ENCODE peak calls at places on chromosome 16, in four cellular contexts. One of them, this sample, is unnamed.

GRCh38 chr16:68387301-68387700 is 61.0 kb downstream of the SMPD3 start:
- DNase-seq in colonic mucosa: peak; percentile 93
- DNase-seq in heart left ventricle: no peak
- DNase-seq in adrenal gland: no peak
- DNase-seq in this sample: no peak

GRCh38 chr16:87725596-87726235 is 40.1 kb downstream of the KLHDC4 start:
- DNase-seq in colonic mucosa: no peak
- DNase-seq in heart left ventricle: no peak
- DNase-seq in adrenal gland: no peak
- DNase-seq in this sample: peak; percentile 68

GRCh38 chr16:89864421-89864820 is 9.0 kb upstream of the TCF25 start:
- DNase-seq in colonic mucosa: no peak
- DNase-seq in heart left ventricle: no peak
- DNase-seq in adrenal gland: no peak
- DNase-seq in this sample: no peak

GRCh38 chr16:25643633-25644032 is 48.1 kb upstream of the HS3ST4 start:
- DNase-seq in colonic mucosa: no peak
- DNase-seq in heart left ventricle: no peak
- DNase-seq in adrenal gland: no peak
- DNase-seq in this sample: no peak

GRCh38 chr16:73043828-73044493 is 4.0 kb downstream of the ZFHX3 start:
- DNase-seq in colonic mucosa: no peak
- DNase-seq in heart left ventricle: no peak
- DNase-seq in adrenal gland: no peak
- DNase-seq in this sample: no peak

GRCh38 chr16:26645629-26646028 is 421.1 kb upstream of the C16orf82 start:
- DNase-seq in colonic mucosa: no peak
- DNase-seq in heart left ventricle: no peak
- DNase-seq in adrenal gland: no peak
- DNase-seq in this sample: peak; percentile 25

GRCh38 chr16:11636172-11636721 is 32.0 kb upstream of the SNN start:
- DNase-seq in colonic mucosa: peak; percentile 70
- DNase-seq in heart left ventricle: no peak
- DNase-seq in adrenal gland: no peak
- DNase-seq in this sample: no peak

GRCh38 chr16:46853713-46854443 is 22.9 kb upstream of the C16orf87 start:
- DNase-seq in colonic mucosa: peak; percentile 82
- DNase-seq in heart left ventricle: peak; percentile 77
- DNase-seq in adrenal gland: peak; percentile 75
- DNase-seq in this sample: peak; percentile 85

GRCh38 chr16:87437911-87438610 is 45.9 kb downstream of the MAP1LC3B start:
- DNase-seq in colonic mucosa: no peak
- DNase-seq in heart left ventricle: no peak
- DNase-seq in adrenal gland: no peak
- DNase-seq in this sample: peak; percentile 80

GRCh38 chr16:85107532-85107931 is 4.7 kb downstream of the CIBAR2 start:
- DNase-seq in colonic mucosa: no peak
- DNase-seq in heart left ventricle: no peak
- DNase-seq in adrenal gland: no peak
- DNase-seq in this sample: no peak

GRCh38 chr16:85104821-85105391 is 7.4 kb downstream of the CIBAR2 start:
- DNase-seq in colonic mucosa: no peak
- DNase-seq in heart left ventricle: no peak
- DNase-seq in adrenal gland: no peak
- DNase-seq in this sample: no peak

GRCh38 chr16:88939814-88940195 is 37.2 kb downstream of the CBFA2T3 start:
- DNase-seq in colonic mucosa: no peak
- DNase-seq in heart left ventricle: peak; percentile 66
- DNase-seq in adrenal gland: no peak
- DNase-seq in this sample: no peak

GRCh38 chr16:24717411-24717810 is 12.0 kb upstream of the TNRC6A start:
- DNase-seq in colonic mucosa: no peak
- DNase-seq in heart left ventricle: no peak
- DNase-seq in adrenal gland: no peak
- DNase-seq in this sample: no peak

GRCh38 chr16:63925221-63925620 is 1196.6 kb downstream of the CDH11 start:
- DNase-seq in colonic mucosa: no peak
- DNase-seq in heart left ventricle: no peak
- DNase-seq in adrenal gland: no peak
- DNase-seq in this sample: no peak

GRCh38 chr16:63922563-63922962 is 1199.3 kb downstream of the CDH11 start:
- DNase-seq in colonic mucosa: no peak
- DNase-seq in heart left ventricle: no peak
- DNase-seq in adrenal gland: no peak
- DNase-seq in this sample: no peak

DNA sequence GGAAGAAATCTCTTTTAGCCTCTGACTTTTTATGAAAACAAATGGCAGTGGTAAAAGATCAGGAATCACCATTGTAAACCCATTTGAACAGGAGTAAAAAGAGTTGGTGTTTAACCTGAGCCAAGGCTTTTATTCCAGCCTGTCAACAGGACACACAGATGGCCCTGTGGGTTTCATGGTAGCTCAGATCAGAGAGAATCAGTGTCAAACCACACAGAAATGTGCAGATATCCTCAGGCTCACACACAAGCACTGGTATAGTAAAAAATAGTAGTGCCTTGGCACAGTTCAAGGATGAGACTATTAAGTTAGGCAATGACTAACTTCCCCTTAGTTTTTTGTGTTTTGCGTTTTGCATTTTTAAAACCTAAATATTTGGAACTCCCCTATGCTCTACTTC is 1200.1 kb downstream of the CDH11 start:
- DNase-seq in colonic mucosa: no peak
- DNase-seq in heart left ventricle: no peak
- DNase-seq in adrenal gland: no peak
- DNase-seq in this sample: no peak
- H3K27ac ChIP-seq in colonic mucosa: no peak overlapping the region
- H3K27ac ChIP-seq in heart left ventricle: no peak overlapping the region
- H3K27ac ChIP-seq in adrenal gland: no peak overlapping the region
- H3K27ac ChIP-seq in this sample: no peak overlapping the region

DNA sequence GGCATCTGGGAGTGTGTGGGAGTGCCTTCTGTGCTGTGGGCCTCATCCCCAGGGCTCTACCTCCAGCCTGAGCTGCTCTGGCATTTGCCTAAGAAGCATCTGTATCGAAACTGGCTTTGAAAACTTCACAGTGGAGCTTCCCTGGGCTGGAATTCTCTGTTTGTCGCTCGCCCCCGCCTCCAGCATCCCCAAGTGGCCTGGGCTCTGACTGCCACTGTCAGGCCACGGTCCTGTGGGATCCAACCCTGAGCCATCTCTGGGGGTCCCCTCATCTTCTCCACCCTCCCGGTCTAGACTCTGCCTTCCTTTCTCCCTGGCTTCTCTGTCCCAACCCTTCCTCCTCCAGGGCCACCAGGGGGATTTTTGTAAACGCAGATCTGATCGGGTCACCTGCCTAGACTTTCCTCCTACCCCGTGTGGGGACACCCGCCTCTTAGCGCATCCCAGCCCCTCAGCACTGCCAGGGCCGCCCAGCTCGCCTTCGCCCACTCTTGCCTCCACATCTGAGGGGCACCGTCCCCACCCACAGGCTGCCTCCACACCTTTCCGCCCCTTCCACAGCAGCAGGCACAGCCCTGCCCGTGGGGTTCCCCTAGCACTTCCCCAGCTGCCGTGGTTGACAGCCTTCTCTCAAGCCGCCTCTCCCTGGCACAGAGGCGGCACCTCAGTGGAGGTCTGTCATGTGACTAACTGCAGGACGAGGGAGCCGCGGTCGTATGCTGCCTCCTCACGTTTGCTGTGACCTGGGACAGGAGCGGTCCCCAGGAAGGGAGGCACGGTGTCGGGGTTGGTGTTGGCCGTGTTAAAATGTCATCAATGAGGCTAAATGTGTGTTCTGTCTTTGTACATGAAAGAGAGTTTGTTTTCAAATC is 12.0 kb downstream of the TBC1D24 start:
- DNase-seq in colonic mucosa: peak; percentile 64
- DNase-seq in heart left ventricle: peak; percentile 75
- DNase-seq in adrenal gland: no peak
- DNase-seq in this sample: peak; percentile 76
- TF ChIP-seq CTCF in colonic mucosa: no peak
- TF ChIP-seq CTCF in heart left ventricle: peak; percentile 36
- TF ChIP-seq CTCF in adrenal gland: no peak
- TF ChIP-seq CTCF in this sample: peak; percentile 54

GRCh38 chr16:1950559-1950958 is 3.9 kb downstream of the RPL3L start:
- DNase-seq in colonic mucosa: no peak
- DNase-seq in heart left ventricle: peak; percentile 83
- DNase-seq in adrenal gland: no peak
- DNase-seq in this sample: no peak
- H3K27ac ChIP-seq in colonic mucosa: no peak overlapping the region
- H3K27ac ChIP-seq in heart left ventricle: peak overlapping the region; percentile 97
- H3K27ac ChIP-seq in adrenal gland: no peak overlapping the region
- H3K27ac ChIP-seq in this sample: no peak overlapping the region

DNA sequence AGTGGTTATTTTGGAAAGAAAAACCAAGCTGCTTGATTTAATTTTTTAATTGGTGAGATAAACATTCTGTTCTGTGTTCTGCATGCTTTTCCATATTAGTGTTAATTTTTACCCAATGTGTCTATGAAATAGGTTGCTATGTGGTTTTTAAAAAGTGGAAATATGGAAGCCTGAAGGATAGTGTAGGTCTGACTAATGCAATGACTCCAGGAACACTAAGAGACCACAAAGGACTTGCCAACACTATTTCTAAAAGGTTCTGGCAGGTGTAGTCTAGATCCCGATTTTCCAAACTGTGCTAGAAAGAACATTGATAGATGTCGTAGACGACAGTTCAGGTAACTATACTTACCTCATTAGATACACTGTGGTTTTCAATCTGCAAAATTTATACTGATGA is 877.4 kb upstream of the GOT2 start:
- DNase-seq in colonic mucosa: no peak
- DNase-seq in heart left ventricle: no peak
- DNase-seq in adrenal gland: no peak
- DNase-seq in this sample: no peak
- TF ChIP-seq CTCF in colonic mucosa: no peak
- TF ChIP-seq CTCF in heart left ventricle: no peak
- TF ChIP-seq CTCF in adrenal gland: no peak
- TF ChIP-seq CTCF in this sample: no peak